ENCODE peak calls at places on chromosomes 2 and 18, in five cellular contexts. One of them, this sample, is unnamed.

GRCh38 chr2:144475596-144475995 is 44.3 kb downstream of the ZEB2 start:
- DNase-seq in GM03348: no peak
- DNase-seq in iris pigment epithelial cell: no peak
- DNase-seq in stimulated activated CD4-positive, alpha-beta T cell treated with anti-CD3 and anti-CD28 coated beads, Interleukin-2, amount 100 ng/mL, for 48 hours: no peak
- DNase-seq in EL: no peak
- DNase-seq in this sample: no peak

GRCh38 chr2:84302513-84303412 is 156.3 kb downstream of the SUCLG1 start:
- DNase-seq in GM03348: peak
- DNase-seq in iris pigment epithelial cell: peak
- DNase-seq in stimulated activated CD4-positive, alpha-beta T cell treated with anti-CD3 and anti-CD28 coated beads, Interleukin-2, amount 100 ng/mL, for 48 hours: peak
- DNase-seq in EL: peak
- DNase-seq in this sample: peak

GRCh38 chr2:47312504-47312875 is 90.5 kb upstream of the MSH2 start:
- DNase-seq in GM03348: no peak
- DNase-seq in iris pigment epithelial cell: no peak
- DNase-seq in stimulated activated CD4-positive, alpha-beta T cell treated with anti-CD3 and anti-CD28 coated beads, Interleukin-2, amount 100 ng/mL, for 48 hours: no peak
- DNase-seq in EL: no peak
- DNase-seq in this sample: no peak

GRCh38 chr2:129737660-129738527 is 241.6 kb upstream of the RAB6C start:
- DNase-seq in GM03348: no peak
- DNase-seq in iris pigment epithelial cell: no peak
- DNase-seq in stimulated activated CD4-positive, alpha-beta T cell treated with anti-CD3 and anti-CD28 coated beads, Interleukin-2, amount 100 ng/mL, for 48 hours: no peak
- DNase-seq in EL: no peak
- DNase-seq in this sample: no peak

GRCh38 chr2:120910956-120911951 is 175.6 kb downstream of the GLI2 start:
- DNase-seq in GM03348: peak
- DNase-seq in iris pigment epithelial cell: no peak
- DNase-seq in stimulated activated CD4-positive, alpha-beta T cell treated with anti-CD3 and anti-CD28 coated beads, Interleukin-2, amount 100 ng/mL, for 48 hours: no peak
- DNase-seq in EL: peak
- DNase-seq in this sample: peak

GRCh38 chr2:61257446-61257845 is 95.5 kb downstream of the C2orf74 start:
- DNase-seq in GM03348: no peak
- DNase-seq in iris pigment epithelial cell: peak
- DNase-seq in stimulated activated CD4-positive, alpha-beta T cell treated with anti-CD3 and anti-CD28 coated beads, Interleukin-2, amount 100 ng/mL, for 48 hours: no peak
- DNase-seq in EL: no peak
- DNase-seq in this sample: no peak

GRCh38 chr2:75200140-75200985 is 1.0 kb upstream of the TACR1 start:
- DNase-seq in GM03348: peak
- DNase-seq in iris pigment epithelial cell: peak
- DNase-seq in stimulated activated CD4-positive, alpha-beta T cell treated with anti-CD3 and anti-CD28 coated beads, Interleukin-2, amount 100 ng/mL, for 48 hours: no peak
- DNase-seq in EL: peak
- DNase-seq in this sample: peak

GRCh38 chr2:221095381-221095780 is 476.7 kb downstream of the EPHA4 start:
- DNase-seq in GM03348: no peak
- DNase-seq in iris pigment epithelial cell: no peak
- DNase-seq in stimulated activated CD4-positive, alpha-beta T cell treated with anti-CD3 and anti-CD28 coated beads, Interleukin-2, amount 100 ng/mL, for 48 hours: no peak
- DNase-seq in EL: no peak
- DNase-seq in this sample: no peak

GRCh38 chr18:2826581-2826980 is 20.2 kb upstream of the EMILIN2 start:
- DNase-seq in GM03348: peak
- DNase-seq in iris pigment epithelial cell: peak
- DNase-seq in stimulated activated CD4-positive, alpha-beta T cell treated with anti-CD3 and anti-CD28 coated beads, Interleukin-2, amount 100 ng/mL, for 48 hours: no peak
- DNase-seq in EL: no peak
- DNase-seq in this sample: no peak

GRCh38 chr2:133792223-133792622 is 224.0 kb upstream of the NCKAP5 start:
- DNase-seq in GM03348: no peak
- DNase-seq in iris pigment epithelial cell: no peak
- DNase-seq in stimulated activated CD4-positive, alpha-beta T cell treated with anti-CD3 and anti-CD28 coated beads, Interleukin-2, amount 100 ng/mL, for 48 hours: no peak
- DNase-seq in EL: no peak
- DNase-seq in this sample: no peak

GRCh38 chr18:51350081-51350480 is 152.6 kb upstream of the MEX3C start:
- DNase-seq in GM03348: no peak
- DNase-seq in iris pigment epithelial cell: no peak
- DNase-seq in stimulated activated CD4-positive, alpha-beta T cell treated with anti-CD3 and anti-CD28 coated beads, Interleukin-2, amount 100 ng/mL, for 48 hours: no peak
- DNase-seq in EL: no peak
- DNase-seq in this sample: no peak

GRCh38 chr18:27685807-27686412 is 491.0 kb downstream of the CDH2 start:
- DNase-seq in GM03348: peak
- DNase-seq in iris pigment epithelial cell: peak
- DNase-seq in stimulated activated CD4-positive, alpha-beta T cell treated with anti-CD3 and anti-CD28 coated beads, Interleukin-2, amount 100 ng/mL, for 48 hours: no peak
- DNase-seq in EL: peak
- DNase-seq in this sample: no peak

This sample was measured in HTR-8/SVneo.